ENCODE peak calls at places on chromosome 13, in eight cellular contexts. W, M, F, R, N, S, Q and U are unnamed samples. For H3K9me3 and H3K27me3, the result is how much of the 10 kb centered on the place peaks cover.

GRCh38 chr13:50341526-50341925 is 326.3 kb downstream of the KCNRG start:
- DNase-seq in S (no peak), N (no peak), M (no peak), W (no peak), R (no peak), Q (no peak), F (no peak), U (no peak)

GRCh38 chr13:79612604-79613003 is 131.6 kb downstream of the NDFIP2 start:
- DNase-seq in F (no peak), S (no peak), R (no peak), N (no peak), M (no peak), Q (no peak), W (no peak), U (no peak)

GRCh38 chr13:43019811-43020210 is 3.6 kb upstream of the DNAJC15 start:
- DNase-seq in Q (no peak), F (no peak), S (no peak), N (no peak), W (no peak), M (no peak), R (no peak), U (no peak)

GRCh38 chr13:110444226-110444653 is 117.3 kb downstream of the RAB20 start:
- DNase-seq in F (no peak), N (peak), M (no peak), W (peak), Q (no peak), R (peak), S (peak), U (no peak)

GRCh38 chr13:101649490-101650126 is 197.1 kb downstream of the ITGBL1 start:
- DNase-seq in N (peak), S (no peak), M (no peak), W (no peak), R (no peak), F (no peak), Q (no peak), U (no peak)

GRCh38 chr13:66425741-66426140 is 804.4 kb downstream of the PCDH9 start:
- DNase-seq in W (no peak), M (no peak), R (no peak), F (no peak), N (peak), S (no peak), Q (no peak), U (no peak)

GRCh38 chr13:76764429-76764828 is 121.8 kb downstream of the KCTD12 start:
- DNase-seq in N (peak), W (no peak), M (peak), S (peak), R (peak), F (no peak), Q (peak), U (peak)

GRCh38 chr13:99421271-99421670 is 80.0 kb upstream of the TM9SF2 start:
- DNase-seq in N (no peak), S (no peak), W (no peak), F (no peak), Q (no peak), R (no peak), M (no peak), U (peak)

GRCh38 chr13:46963874-46964273 is 67.0 kb upstream of the HTR2A start:
- DNase-seq in Q (no peak), F (no peak), N (no peak), W (no peak), R (no peak), S (no peak), M (no peak), U (no peak)

GRCh38 chr13:101757446-101758039 is 305.1 kb downstream of the ITGBL1 start:
- DNase-seq in F (no peak), S (no peak), M (no peak), W (no peak), N (peak), R (no peak), Q (no peak), U (no peak)

GRCh38 chr13:60226507-60226906 is 62.8 kb upstream of the DIAPH3 start:
- DNase-seq in Q (peak), W (no peak), F (peak), S (peak), R (no peak), N (peak), M (no peak), U (peak)

DNA sequence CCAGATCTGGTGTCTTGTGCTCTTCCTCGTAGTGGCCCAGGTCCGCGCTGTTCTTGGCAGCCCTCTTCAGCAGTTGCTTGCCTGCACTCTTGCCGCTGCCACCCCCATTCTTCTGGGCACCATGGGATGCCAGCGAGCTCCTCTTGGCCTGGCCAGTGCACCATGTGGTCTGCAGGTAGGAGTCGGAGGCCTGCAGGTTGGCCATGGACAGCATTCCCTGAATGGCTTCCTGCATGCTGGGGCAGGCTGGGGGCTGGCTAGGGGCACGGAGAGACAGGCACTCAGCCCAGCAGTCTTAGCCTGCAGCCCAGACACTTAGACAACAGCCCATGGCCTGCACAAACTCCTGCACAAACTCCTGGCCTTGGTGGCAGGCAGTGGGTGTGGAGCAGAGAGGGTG is 234.9 kb downstream of the TUBA3C start:
- DNase-seq in W (no peak), M (peak), Q (no peak), N (no peak), R (no peak), S (no peak), F (no peak), U (no peak)
- H3K9me3 ChIP-seq in W (under half), M (under half), Q (under half), N (under half), R (under half), S (under half), F (under half), U (under half)

GRCh38 chr13:32272021-32272695 is 43.0 kb downstream of the ZAR1L start:
- DNase-seq in M (no peak), F (no peak), S (no peak), W (no peak), R (no peak), N (no peak), Q (no peak), U (no peak)
- TF ChIP-seq POLR2A in M (no peak), F (no peak), S (no peak), W (no peak), R (no peak), N (no peak), Q (no peak), U (no peak)

GRCh38 chr13:33679658-33680012 is 138.3 kb upstream of the RFC3 start:
- DNase-seq in Q (no peak), N (no peak), F (no peak), S (no peak), W (no peak), R (no peak), M (no peak), U (no peak)

GRCh38 chr13:33678084-33678483 is 139.9 kb upstream of the RFC3 start:
- DNase-seq in Q (no peak), R (no peak), N (no peak), M (no peak), W (no peak), S (no peak), F (no peak), U (no peak)

GRCh38 chr13:33676700-33677048 is 141.3 kb upstream of the RFC3 start:
- DNase-seq in S (peak), N (peak), Q (peak), F (peak), M (no peak), R (peak), W (peak), U (peak)

GRCh38 chr13:33677215-33677614 is 140.7 kb upstream of the RFC3 start:
- DNase-seq in Q (no peak), S (no peak), R (no peak), N (no peak), W (no peak), F (no peak), M (no peak), U (no peak)

DNA sequence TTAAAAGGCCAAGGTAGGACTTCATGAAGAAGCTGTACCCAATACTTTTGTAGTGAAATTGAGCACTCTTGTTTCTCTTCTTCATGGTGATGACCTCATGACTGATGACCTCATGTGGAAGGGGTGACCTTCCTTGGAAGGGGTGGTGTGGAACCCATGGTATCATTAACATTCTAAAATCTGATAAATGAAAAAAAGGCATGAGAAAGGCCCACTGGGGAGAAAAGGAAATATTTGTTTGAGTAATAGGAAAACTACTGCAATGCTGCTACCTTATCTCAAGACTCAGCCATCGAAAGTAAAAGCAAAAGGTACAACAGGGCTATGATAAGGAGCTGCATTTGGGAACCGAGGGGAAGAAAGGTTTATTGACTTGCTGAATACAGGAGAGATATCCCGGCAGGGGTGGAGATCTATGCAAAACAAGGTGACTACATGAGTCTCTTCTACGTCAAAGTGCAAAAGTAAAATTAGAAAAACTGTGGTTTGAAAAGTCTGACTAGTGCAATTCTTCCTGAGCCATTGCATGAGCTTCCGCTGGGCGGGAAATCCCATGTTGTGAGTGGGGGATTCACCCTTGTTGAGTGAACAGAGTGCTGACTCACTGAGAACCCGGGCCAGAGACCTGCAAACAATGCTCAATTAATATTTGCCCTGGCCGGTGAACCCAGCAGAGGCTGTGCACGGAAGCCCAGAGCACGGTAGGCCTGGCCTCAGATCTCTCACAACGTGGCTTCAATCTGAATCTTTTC is 138.9 kb upstream of the RFC3 start:
- DNase-seq in W (peak), F (peak), N (peak), R (peak), M (peak), Q (peak), S (peak), U (peak)
- H3K27me3 ChIP-seq in W (under half), F (under half), N (under half), R (under half), M (under half), Q (under half), S (under half), U (under half)

DNA sequence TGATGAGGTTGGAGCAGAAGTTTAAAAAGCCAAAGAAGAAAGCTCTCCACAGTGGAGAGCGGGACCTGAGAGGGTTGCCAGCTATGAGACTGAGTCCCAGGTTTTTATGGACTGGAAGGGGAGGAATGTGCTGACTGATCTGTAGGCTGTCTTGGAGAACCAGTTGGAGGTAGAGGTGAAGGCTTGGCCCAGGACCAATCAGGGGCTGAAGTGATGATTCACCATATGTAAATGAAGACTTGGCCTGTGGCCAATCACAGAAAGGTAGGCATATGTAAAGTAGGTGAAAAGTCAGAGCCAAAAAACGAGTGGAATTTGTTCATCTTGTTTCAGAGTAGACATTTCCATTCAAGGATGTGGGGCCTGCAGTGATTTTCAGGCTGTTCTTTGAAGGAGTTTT is 17.5 kb upstream of the KBTBD6 start:
- DNase-seq in S (no peak), R (no peak), F (no peak), Q (no peak), W (no peak), N (no peak), M (no peak), U (no peak)
- H3K9me3 ChIP-seq in S (under half), R (under half), F (half or more), Q (under half), W (under half), N (under half), M (under half), U (under half)

DNA sequence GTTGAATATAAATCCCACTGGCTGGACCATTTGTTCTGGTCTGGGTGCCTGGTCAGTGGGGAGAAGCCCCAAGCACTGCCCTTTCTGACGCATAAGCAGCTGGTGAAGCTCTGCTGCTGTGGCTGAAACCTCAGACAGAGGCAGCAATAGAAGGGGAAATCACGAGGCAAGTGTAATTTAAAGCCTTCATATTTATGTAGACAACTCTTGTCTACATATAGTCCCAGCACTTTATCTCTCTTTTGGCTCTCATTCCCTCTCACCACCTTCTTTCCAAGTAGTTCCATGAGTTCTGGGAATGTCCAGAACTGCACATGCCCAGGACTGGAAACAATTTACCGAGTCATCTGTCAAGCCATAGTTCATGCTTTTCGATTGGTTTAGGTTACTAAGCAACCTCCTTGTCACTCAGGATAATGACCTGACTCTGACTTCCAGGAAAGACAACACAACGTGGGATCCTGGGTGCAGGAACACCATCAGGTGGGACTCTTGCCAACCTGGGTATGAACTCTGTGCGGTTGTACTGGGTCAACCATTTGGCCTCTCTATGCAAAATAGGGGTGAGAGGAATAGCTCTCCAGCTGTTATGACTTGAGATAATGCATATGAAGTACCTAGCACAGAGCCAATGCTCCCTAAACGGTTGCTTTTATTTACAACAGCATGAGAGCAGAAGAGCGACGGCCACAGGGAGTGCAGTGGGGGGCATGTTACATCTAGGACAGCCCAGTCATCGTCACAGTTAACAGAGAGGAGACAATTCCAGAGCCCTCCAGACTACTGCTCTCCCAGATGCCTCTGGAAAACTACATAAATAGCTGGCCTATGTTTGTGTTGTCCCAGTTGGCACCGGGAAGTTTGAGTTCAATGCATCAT is 321.9 kb downstream of the FOXO1 start:
- DNase-seq in R (no peak), W (no peak), Q (no peak), F (peak), M (no peak), N (no peak), S (no peak), U (peak)
- TF ChIP-seq POLR2A in R (no peak), W (no peak), Q (no peak), F (no peak), M (no peak), N (no peak), S (no peak), U (no peak)

DNA sequence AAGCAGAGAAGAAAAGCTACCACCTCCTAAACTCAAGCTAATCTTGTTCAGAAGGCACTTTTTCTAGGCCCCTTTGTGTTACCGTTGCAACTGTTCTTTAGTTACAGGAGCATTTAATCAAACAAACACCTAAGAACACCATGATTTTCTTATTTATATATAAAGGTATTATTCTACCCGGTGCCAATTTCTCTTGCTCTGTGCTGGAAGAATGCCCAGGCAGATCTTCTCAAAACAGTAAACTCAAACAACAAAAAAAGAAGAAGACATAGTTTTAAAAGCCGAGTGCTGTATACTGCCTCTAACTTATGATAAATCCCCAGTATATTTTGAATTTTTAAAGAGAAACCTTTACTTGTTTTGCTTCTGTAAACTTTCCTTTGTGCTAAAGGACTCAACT is 20.4 kb downstream of the SLC7A1 start:
- DNase-seq in F (no peak), N (no peak), S (no peak), R (no peak), M (no peak), W (no peak), Q (no peak), U (no peak)
- H3K27me3 ChIP-seq in F (under half), N (under half), S (under half), R (under half), M (under half), W (under half), Q (under half), U (under half)

DNA sequence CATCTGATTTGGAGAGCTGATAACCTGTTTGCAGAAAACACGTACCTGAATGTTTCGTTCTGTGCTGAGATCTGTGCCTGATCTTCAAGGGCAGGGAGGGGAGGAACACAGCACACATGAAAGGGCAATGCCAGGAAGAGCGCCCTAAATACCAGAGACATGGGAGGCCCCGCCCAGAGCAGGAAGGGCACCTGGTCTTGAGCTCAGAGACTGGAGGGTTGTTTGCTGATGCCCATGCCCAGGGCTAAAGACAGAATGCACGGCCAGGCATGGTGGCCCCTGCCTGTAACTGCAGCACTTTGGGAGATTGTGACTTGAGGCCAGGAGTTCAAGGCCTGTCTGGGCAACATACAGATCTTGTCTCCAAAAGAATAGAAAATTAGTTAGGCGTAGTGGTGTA is 183.2 kb downstream of the TUBA3C start:
- DNase-seq in R (no peak), W (no peak), N (no peak), M (no peak), Q (no peak), F (no peak), S (no peak), U (no peak)
- H3K9me3 ChIP-seq in R (under half), W (under half), N (half or more), M (under half), Q (under half), F (half or more), S (under half), U (under half)

DNA sequence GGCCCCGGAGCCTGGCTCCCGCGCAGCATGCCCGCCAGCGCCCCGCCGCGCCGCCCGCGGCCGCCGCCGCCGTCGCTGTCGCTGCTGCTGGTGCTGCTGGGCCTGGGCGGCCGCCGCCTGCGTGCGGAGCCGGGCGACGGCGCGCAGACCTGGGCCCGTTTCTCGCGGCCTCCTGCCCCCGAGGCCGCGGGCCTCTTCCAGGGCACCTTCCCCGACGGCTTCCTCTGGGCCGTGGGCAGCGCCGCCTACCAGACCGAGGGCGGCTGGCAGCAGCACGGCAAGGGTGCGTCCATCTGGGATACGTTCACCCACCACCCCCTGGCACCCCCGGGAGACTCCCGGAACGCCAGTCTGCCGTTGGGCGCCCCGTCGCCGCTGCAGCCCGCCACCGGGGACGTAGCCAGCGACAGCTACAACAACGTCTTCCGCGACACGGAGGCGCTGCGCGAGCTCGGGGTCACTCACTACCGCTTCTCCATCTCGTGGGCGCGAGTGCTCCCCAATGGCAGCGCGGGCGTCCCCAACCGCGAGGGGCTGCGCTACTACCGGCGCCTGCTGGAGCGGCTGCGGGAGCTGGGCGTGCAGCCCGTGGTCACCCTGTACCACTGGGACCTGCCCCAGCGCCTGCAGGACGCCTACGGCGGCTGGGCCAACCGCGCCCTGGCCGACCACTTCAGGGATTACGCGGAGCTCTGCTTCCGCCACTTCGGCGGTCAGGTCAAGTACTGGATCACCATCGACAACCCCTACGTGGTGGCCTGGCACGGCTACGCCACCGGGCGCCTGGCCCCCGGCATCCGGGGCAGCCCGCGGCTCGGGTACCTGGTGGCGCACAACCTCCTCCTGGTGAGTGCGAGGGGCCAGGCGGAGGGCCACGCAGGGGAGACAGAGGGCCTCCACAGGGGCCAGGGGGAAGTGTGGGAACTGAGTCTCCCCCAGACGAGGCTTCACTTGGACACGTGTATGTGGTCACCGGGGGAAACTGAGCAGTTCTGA is at the start of gene KL:
- DNase-seq in R (peak), Q (peak), M (peak), N (no peak), S (peak), W (peak), F (no peak), U (peak)
- TF ChIP-seq POLR2A in R (no peak), Q (no peak), M (no peak), N (no peak), S (no peak), W (no peak), F (no peak), U (no peak)